ENCODE peak calls at places on chromosomes 16 and 17, in ten cellular contexts. One of them, this sample, is unnamed. For H3K36me3, the result is how much of the 10 kb centered on the place peaks cover.

GRCh38 chr16:11024333-11025053 is 80.1 kb downstream of the CLEC16A start:
- DNase-seq in iPS DF 6.9: no peak
- DNase-seq in pancreas: no peak
- DNase-seq in SK-N-SH: no peak
- DNase-seq in testis: no peak
- DNase-seq in transverse colon: no peak
- DNase-seq in uterus: no peak
- DNase-seq in cardiac muscle cell: no peak
- DNase-seq in ovary: no peak
- DNase-seq in H7: no peak
- DNase-seq in this sample: no peak

GRCh38 chr17:61528171-61528570 is 62.8 kb downstream of the NACA2 start:
- DNase-seq in iPS DF 6.9: no peak
- DNase-seq in pancreas: no peak
- DNase-seq in SK-N-SH: no peak
- DNase-seq in testis: no peak
- DNase-seq in transverse colon: no peak
- DNase-seq in uterus: no peak
- DNase-seq in cardiac muscle cell: no peak
- DNase-seq in ovary: no peak
- DNase-seq in H7: no peak
- DNase-seq in this sample: no peak

GRCh38 chr16:23174622-23175021 is 7.9 kb upstream of the SCNN1G start:
- DNase-seq in iPS DF 6.9: no peak
- DNase-seq in pancreas: no peak
- DNase-seq in SK-N-SH: no peak
- DNase-seq in testis: no peak
- DNase-seq in transverse colon: no peak
- DNase-seq in uterus: no peak
- DNase-seq in cardiac muscle cell: peak
- DNase-seq in ovary: no peak
- DNase-seq in H7: peak
- DNase-seq in this sample: no peak

GRCh38 chr16:9139965-9140364 is 48.5 kb downstream of the HAPSTR1 start:
- DNase-seq in iPS DF 6.9: peak
- DNase-seq in pancreas: no peak
- DNase-seq in SK-N-SH: peak
- DNase-seq in testis: peak
- DNase-seq in transverse colon: no peak
- DNase-seq in uterus: no peak
- DNase-seq in cardiac muscle cell: peak
- DNase-seq in ovary: no peak
- DNase-seq in H7: peak
- DNase-seq in this sample: no peak

GRCh38 chr16:69873783-69874182 is 77.4 kb upstream of the CLEC18A start:
- DNase-seq in iPS DF 6.9: no peak
- DNase-seq in pancreas: no peak
- DNase-seq in SK-N-SH: no peak
- DNase-seq in testis: no peak
- DNase-seq in transverse colon: no peak
- DNase-seq in uterus: no peak
- DNase-seq in cardiac muscle cell: no peak
- DNase-seq in ovary: no peak
- DNase-seq in H7: no peak
- DNase-seq in this sample: no peak

GRCh38 chr16:77599793-77600415 is 122.4 kb upstream of the NUDT7 start:
- DNase-seq in iPS DF 6.9: no peak
- DNase-seq in pancreas: no peak
- DNase-seq in SK-N-SH: peak
- DNase-seq in testis: peak
- DNase-seq in transverse colon: peak
- DNase-seq in uterus: no peak
- DNase-seq in cardiac muscle cell: peak
- DNase-seq in ovary: no peak
- DNase-seq in H7: no peak
- DNase-seq in this sample: no peak

GRCh38 chr16:69830534-69831211 is 68.5 kb downstream of the WWP2 start:
- DNase-seq in iPS DF 6.9: no peak
- DNase-seq in pancreas: no peak
- DNase-seq in SK-N-SH: no peak
- DNase-seq in testis: no peak
- DNase-seq in transverse colon: no peak
- DNase-seq in uterus: no peak
- DNase-seq in cardiac muscle cell: no peak
- DNase-seq in ovary: no peak
- DNase-seq in H7: no peak
- DNase-seq in this sample: peak

GRCh38 chr17:41421617-41422016 is 2.8 kb downstream of the KRT37 start:
- DNase-seq in iPS DF 6.9: no peak
- DNase-seq in pancreas: no peak
- DNase-seq in SK-N-SH: no peak
- DNase-seq in testis: no peak
- DNase-seq in transverse colon: no peak
- DNase-seq in uterus: peak
- DNase-seq in cardiac muscle cell: no peak
- DNase-seq in ovary: no peak
- DNase-seq in H7: no peak
- DNase-seq in this sample: no peak

GRCh38 chr16:9499921-9500593 is 408.6 kb downstream of the HAPSTR1 start:
- DNase-seq in iPS DF 6.9: no peak
- DNase-seq in pancreas: no peak
- DNase-seq in SK-N-SH: no peak
- DNase-seq in testis: no peak
- DNase-seq in transverse colon: no peak
- DNase-seq in uterus: no peak
- DNase-seq in cardiac muscle cell: no peak
- DNase-seq in ovary: no peak
- DNase-seq in H7: peak
- DNase-seq in this sample: peak

GRCh38 chr16:4915226-4915761 is 21.7 kb downstream of the PPL start:
- DNase-seq in iPS DF 6.9: no peak
- DNase-seq in pancreas: no peak
- DNase-seq in SK-N-SH: no peak
- DNase-seq in testis: no peak
- DNase-seq in transverse colon: no peak
- DNase-seq in uterus: no peak
- DNase-seq in cardiac muscle cell: peak
- DNase-seq in ovary: no peak
- DNase-seq in H7: no peak
- DNase-seq in this sample: no peak

GRCh38 chr17:81027591-81028505 is 7.1 kb upstream of the BAIAP2 start:
- DNase-seq in iPS DF 6.9: no peak
- DNase-seq in pancreas: no peak
- DNase-seq in SK-N-SH: peak
- DNase-seq in testis: no peak
- DNase-seq in transverse colon: no peak
- DNase-seq in uterus: no peak
- DNase-seq in cardiac muscle cell: no peak
- DNase-seq in ovary: no peak
- DNase-seq in H7: peak
- DNase-seq in this sample: no peak

GRCh38 chr16:4968879-4969278 is 10.7 kb downstream of the SEC14L5 start:
- DNase-seq in iPS DF 6.9: no peak
- DNase-seq in pancreas: no peak
- DNase-seq in SK-N-SH: no peak
- DNase-seq in testis: no peak
- DNase-seq in transverse colon: no peak
- DNase-seq in uterus: no peak
- DNase-seq in cardiac muscle cell: no peak
- DNase-seq in ovary: no peak
- DNase-seq in H7: peak
- DNase-seq in this sample: no peak

GRCh38 chr17:74211929-74212261 is 1.5 kb upstream of the TTYH2 start:
- DNase-seq in iPS DF 6.9: no peak
- DNase-seq in pancreas: no peak
- DNase-seq in SK-N-SH: no peak
- DNase-seq in testis: peak
- DNase-seq in transverse colon: no peak
- DNase-seq in uterus: no peak
- DNase-seq in cardiac muscle cell: no peak
- DNase-seq in ovary: no peak
- DNase-seq in H7: no peak
- DNase-seq in this sample: no peak

GRCh38 chr17:17300624-17301568 is 2.3 kb upstream of the NT5M start:
- DNase-seq in iPS DF 6.9: peak
- DNase-seq in pancreas: peak
- DNase-seq in SK-N-SH: no peak
- DNase-seq in testis: peak
- DNase-seq in transverse colon: peak
- DNase-seq in uterus: peak
- DNase-seq in cardiac muscle cell: peak
- DNase-seq in ovary: peak
- DNase-seq in H7: peak
- DNase-seq in this sample: no peak

DNA sequence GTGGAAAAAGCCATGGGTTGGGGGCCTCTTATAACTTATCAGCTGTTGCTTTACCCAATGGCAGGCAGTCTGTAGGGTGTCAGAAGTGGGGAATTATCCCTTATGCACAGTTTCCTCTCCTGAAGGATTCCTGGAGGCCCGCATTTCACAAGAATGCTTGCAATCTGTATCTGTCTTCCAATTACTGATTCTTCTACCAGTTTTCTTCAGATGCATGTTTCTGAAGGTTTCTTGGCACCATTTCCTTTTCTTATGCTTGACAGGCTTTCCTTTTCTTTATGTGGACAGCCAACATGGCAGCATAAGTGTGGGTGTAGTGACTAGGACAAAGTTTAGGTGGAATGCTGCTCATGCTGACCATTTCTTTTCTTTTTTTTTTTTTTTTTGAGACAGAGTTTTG is 36.1 kb downstream of the MAP3K3 start:
- DNase-seq in iPS DF 6.9: no peak
- DNase-seq in pancreas: no peak
- DNase-seq in SK-N-SH: no peak
- DNase-seq in testis: no peak
- DNase-seq in transverse colon: no peak
- DNase-seq in uterus: no peak
- DNase-seq in cardiac muscle cell: peak
- DNase-seq in ovary: no peak
- DNase-seq in H7: no peak
- DNase-seq in this sample: no peak
- H3K36me3 ChIP-seq in iPS DF 6.9: under half
- H3K36me3 ChIP-seq in pancreas: under half
- H3K36me3 ChIP-seq in SK-N-SH: half or more
- H3K36me3 ChIP-seq in testis: under half
- H3K36me3 ChIP-seq in transverse colon: under half
- H3K36me3 ChIP-seq in uterus: under half
- H3K36me3 ChIP-seq in cardiac muscle cell: under half
- H3K36me3 ChIP-seq in ovary: under half
- H3K36me3 ChIP-seq in H7: under half
- H3K36me3 ChIP-seq in this sample: under half

GRCh38 chr17:50662632-50663225 is 28.0 kb downstream of the ABCC3 start:
- DNase-seq in iPS DF 6.9: no peak
- DNase-seq in pancreas: no peak
- DNase-seq in SK-N-SH: no peak
- DNase-seq in testis: no peak
- DNase-seq in transverse colon: no peak
- DNase-seq in uterus: no peak
- DNase-seq in cardiac muscle cell: no peak
- DNase-seq in ovary: no peak
- DNase-seq in H7: no peak
- DNase-seq in this sample: no peak
- H3K36me3 ChIP-seq in iPS DF 6.9: under half
- H3K36me3 ChIP-seq in pancreas: under half
- H3K36me3 ChIP-seq in SK-N-SH: under half
- H3K36me3 ChIP-seq in testis: under half
- H3K36me3 ChIP-seq in transverse colon: under half
- H3K36me3 ChIP-seq in uterus: under half
- H3K36me3 ChIP-seq in cardiac muscle cell: under half
- H3K36me3 ChIP-seq in ovary: under half
- H3K36me3 ChIP-seq in H7: under half
- H3K36me3 ChIP-seq in this sample: under half

GRCh38 chr17:42964161-42964932 is at the start of gene AARSD1:
- DNase-seq in iPS DF 6.9: peak
- DNase-seq in pancreas: peak
- DNase-seq in SK-N-SH: peak
- DNase-seq in testis: peak
- DNase-seq in transverse colon: peak
- DNase-seq in uterus: peak
- DNase-seq in cardiac muscle cell: peak
- DNase-seq in ovary: peak
- DNase-seq in H7: peak
- DNase-seq in this sample: peak
- H3K36me3 ChIP-seq in iPS DF 6.9: under half
- H3K36me3 ChIP-seq in pancreas: under half
- H3K36me3 ChIP-seq in SK-N-SH: under half
- H3K36me3 ChIP-seq in testis: under half
- H3K36me3 ChIP-seq in transverse colon: under half
- H3K36me3 ChIP-seq in uterus: under half
- H3K36me3 ChIP-seq in cardiac muscle cell: under half
- H3K36me3 ChIP-seq in ovary: under half
- H3K36me3 ChIP-seq in H7: under half
- H3K36me3 ChIP-seq in this sample: under half

GRCh38 chr16:12323007-12323699 is 346.6 kb downstream of the SNX29 start:
- DNase-seq in iPS DF 6.9: no peak
- DNase-seq in pancreas: no peak
- DNase-seq in SK-N-SH: no peak
- DNase-seq in testis: no peak
- DNase-seq in transverse colon: no peak
- DNase-seq in uterus: no peak
- DNase-seq in cardiac muscle cell: no peak
- DNase-seq in ovary: no peak
- DNase-seq in H7: no peak
- DNase-seq in this sample: no peak

GRCh38 chr16:12318661-12319463 is 342.3 kb downstream of the SNX29 start:
- DNase-seq in iPS DF 6.9: no peak
- DNase-seq in pancreas: no peak
- DNase-seq in SK-N-SH: no peak
- DNase-seq in testis: no peak
- DNase-seq in transverse colon: no peak
- DNase-seq in uterus: no peak
- DNase-seq in cardiac muscle cell: no peak
- DNase-seq in ovary: no peak
- DNase-seq in H7: no peak
- DNase-seq in this sample: no peak

GRCh38 chr16:12320298-12320706 is 343.8 kb downstream of the SNX29 start:
- DNase-seq in iPS DF 6.9: no peak
- DNase-seq in pancreas: no peak
- DNase-seq in SK-N-SH: no peak
- DNase-seq in testis: no peak
- DNase-seq in transverse colon: no peak
- DNase-seq in uterus: no peak
- DNase-seq in cardiac muscle cell: no peak
- DNase-seq in ovary: no peak
- DNase-seq in H7: no peak
- DNase-seq in this sample: no peak

GRCh38 chr16:12319464-12320030 is 343.0 kb downstream of the SNX29 start:
- DNase-seq in iPS DF 6.9: no peak
- DNase-seq in pancreas: no peak
- DNase-seq in SK-N-SH: no peak
- DNase-seq in testis: no peak
- DNase-seq in transverse colon: no peak
- DNase-seq in uterus: no peak
- DNase-seq in cardiac muscle cell: no peak
- DNase-seq in ovary: no peak
- DNase-seq in H7: no peak
- DNase-seq in this sample: no peak

DNA sequence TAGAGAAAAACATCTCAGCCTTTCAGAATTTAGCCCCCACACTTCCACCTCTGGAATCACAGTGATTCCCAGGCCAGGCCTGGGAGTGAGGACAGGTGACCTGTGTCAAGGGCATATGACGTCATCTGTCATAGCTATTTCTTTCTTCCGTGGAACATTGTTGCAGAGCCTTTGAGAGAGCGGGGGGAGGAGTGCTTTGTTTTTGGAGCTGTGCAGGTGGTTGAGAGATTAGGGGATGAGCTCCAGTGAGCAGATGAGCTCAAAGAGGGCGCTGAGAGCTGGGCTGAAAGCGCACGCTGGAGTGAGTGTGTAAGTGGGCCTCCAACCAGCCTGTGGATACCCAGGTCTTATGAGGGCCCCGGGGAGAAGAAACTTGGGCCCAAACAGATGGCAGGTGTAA is 344.8 kb downstream of the SNX29 start:
- DNase-seq in iPS DF 6.9: no peak
- DNase-seq in pancreas: no peak
- DNase-seq in SK-N-SH: no peak
- DNase-seq in testis: peak
- DNase-seq in transverse colon: no peak
- DNase-seq in uterus: no peak
- DNase-seq in cardiac muscle cell: no peak
- DNase-seq in ovary: no peak
- DNase-seq in H7: no peak
- DNase-seq in this sample: no peak
- H3K36me3 ChIP-seq in iPS DF 6.9: under half
- H3K36me3 ChIP-seq in pancreas: under half
- H3K36me3 ChIP-seq in SK-N-SH: under half
- H3K36me3 ChIP-seq in testis: under half
- H3K36me3 ChIP-seq in transverse colon: under half
- H3K36me3 ChIP-seq in uterus: under half
- H3K36me3 ChIP-seq in cardiac muscle cell: under half
- H3K36me3 ChIP-seq in ovary: under half
- H3K36me3 ChIP-seq in H7: under half
- H3K36me3 ChIP-seq in this sample: under half